ENCODE peak calls at places on chromosomes 6 and 20, in eight cellular contexts. B is fibroblast of lung, Q is endothelial cell, J is AG09309, V is nephron progenitor cell, A is neural crest cell, I is A549, P is HL-60. N is an unnamed sample.

GRCh38 chr20:62977613-62978558 is 25.4 kb downstream of the SLC17A9 start:
- DNase-seq in B (no peak), Q (no peak), J (no peak), V (no peak), A (no peak), I (peak), P (no peak), N (no peak)

GRCh38 chr6:145886228-145886956 is 71.8 kb upstream of the FBXO30 start:
- DNase-seq in B (peak), Q (no peak), J (no peak), V (no peak), A (no peak), I (no peak), P (no peak), N (no peak)

GRCh38 chr6:159894991-159895390 is 4.2 kb downstream of the MAS1 start:
- DNase-seq in B (no peak), Q (no peak), J (no peak), V (no peak), A (no peak), I (no peak), P (no peak), N (no peak)

GRCh38 chr6:139239137-139239536 is 52.7 kb downstream of the TXLNB start:
- DNase-seq in B (no peak), Q (no peak), J (no peak), V (no peak), A (no peak), I (no peak), P (no peak), N (no peak)

GRCh38 chr20:49278817-49279676 is 1.2 kb upstream of the ZNFX1 start:
- DNase-seq in B (no peak), Q (peak), J (no peak), V (peak), A (no peak), I (peak), P (peak), N (no peak)

GRCh38 chr20:46562373-46563169 is 12.1 kb upstream of the OCSTAMP start:
- DNase-seq in B (peak), Q (peak), J (peak), V (peak), A (peak), I (peak), P (peak), N (no peak)

GRCh38 chr6:7243188-7243942 is 69.6 kb downstream of the SSR1 start:
- DNase-seq in B (peak), Q (peak), J (no peak), V (peak), A (peak), I (peak), P (peak), N (no peak)

GRCh38 chr6:53048431-53049195 is 16.6 kb upstream of the FBXO9 start:
- DNase-seq in B (peak), Q (no peak), J (peak), V (no peak), A (no peak), I (no peak), P (no peak), N (no peak)

GRCh38 chr6:11718461-11718860 is 60.1 kb downstream of the ADTRP start:
- DNase-seq in B (peak), Q (no peak), J (peak), V (no peak), A (no peak), I (no peak), P (no peak), N (no peak)

GRCh38 chr6:107144014-107144413 is 28.7 kb upstream of the BEND3 start:
- DNase-seq in B (peak), Q (no peak), J (no peak), V (no peak), A (no peak), I (no peak), P (no peak), N (no peak)

GRCh38 chr6:168247456-168248147 is 72.0 kb downstream of the DACT2 start:
- DNase-seq in B (no peak), Q (no peak), J (no peak), V (no peak), A (no peak), I (peak), P (no peak), N (no peak)

GRCh38 chr6:154197176-154197850 is 158.3 kb downstream of the OPRM1 start:
- DNase-seq in B (peak), Q (no peak), J (peak), V (no peak), A (no peak), I (no peak), P (no peak), N (no peak)

GRCh38 chr20:24060851-24061590 is 72.4 kb upstream of the GGTLC1 start:
- DNase-seq in B (no peak), Q (no peak), J (no peak), V (no peak), A (no peak), I (no peak), P (no peak), N (no peak)

GRCh38 chr20:13202553-13202952 is 18.5 kb upstream of the ISM1 start:
- DNase-seq in B (no peak), Q (no peak), J (no peak), V (no peak), A (no peak), I (no peak), P (peak), N (no peak)

GRCh38 chr6:39330476-39330875 is 8.0 kb upstream of the KCNK16 start:
- DNase-seq in B (no peak), Q (no peak), J (no peak), V (no peak), A (no peak), I (no peak), P (peak), N (no peak)

GRCh38 chr20:61986762-61987321 is 78.8 kb downstream of the TAF4 start:
- DNase-seq in B (no peak), Q (no peak), J (no peak), V (no peak), A (no peak), I (no peak), P (no peak), N (peak)

GRCh38 chr6:9927271-9927670 is 487.6 kb downstream of the TFAP2A start:
- DNase-seq in B (no peak), Q (no peak), J (no peak), V (no peak), A (no peak), I (no peak), P (no peak), N (no peak)

GRCh38 chr20:51388756-51389542 is 153.6 kb downstream of the NFATC2 start:
- DNase-seq in B (no peak), Q (no peak), J (no peak), V (no peak), A (no peak), I (no peak), P (no peak), N (no peak)

GRCh38 chr6:40000964-40001515 is 66.8 kb upstream of the MOCS1 start:
- DNase-seq in B (no peak), Q (no peak), J (no peak), V (no peak), A (no peak), I (no peak), P (no peak), N (no peak)

GRCh38 chr20:9059931-9060330 is 9.0 kb upstream of the PLCB4 start:
- DNase-seq in B (peak), Q (no peak), J (no peak), V (no peak), A (no peak), I (peak), P (no peak), N (no peak)

GRCh38 chr6:133741375-133741861 is 147.5 kb upstream of the TCF21 start:
- DNase-seq in B (peak), Q (no peak), J (no peak), V (peak), A (no peak), I (peak), P (no peak), N (no peak)

GRCh38 chr6:80280258-80281010 is 174.0 kb downstream of the BCKDHB start:
- DNase-seq in B (peak), Q (no peak), J (no peak), V (no peak), A (no peak), I (no peak), P (no peak), N (no peak)

GRCh38 chr20:4780245-4780644 is 58.5 kb downstream of the PRND start:
- DNase-seq in B (no peak), Q (no peak), J (no peak), V (no peak), A (no peak), I (peak), P (no peak), N (no peak)
- TF ChIP-seq CTCF in B (peak), Q (no peak), J (no peak), V (no peak), A (no peak), I (no peak), P (no peak), N (peak)

GRCh38 chr6:127301199-127301700 is 34.6 kb downstream of the RNF146 start:
- DNase-seq in B (peak), Q (no peak), J (no peak), V (no peak), A (no peak), I (no peak), P (no peak), N (no peak)

GRCh38 chr6:127305741-127306140 is 37.7 kb downstream of the ECHDC1 start:
- DNase-seq in B (no peak), Q (no peak), J (no peak), V (no peak), A (no peak), I (no peak), P (no peak), N (no peak)

GRCh38 chr6:127303917-127304316 is 37.3 kb downstream of the RNF146 start:
- DNase-seq in B (no peak), Q (no peak), J (no peak), V (no peak), A (no peak), I (no peak), P (no peak), N (no peak)

GRCh38 chr6:127300411-127300810 is 33.7 kb downstream of the RNF146 start:
- DNase-seq in B (peak), Q (no peak), J (peak), V (no peak), A (no peak), I (peak), P (no peak), N (no peak)

GRCh38 chr6:127302728-127303675 is 36.3 kb downstream of the RNF146 start:
- DNase-seq in B (peak), Q (peak), J (no peak), V (no peak), A (no peak), I (peak), P (peak), N (no peak)
- TF ChIP-seq CTCF in B (peak), Q (peak), J (peak), V (peak), A (peak), I (peak), P (peak), N (peak)

DNA sequence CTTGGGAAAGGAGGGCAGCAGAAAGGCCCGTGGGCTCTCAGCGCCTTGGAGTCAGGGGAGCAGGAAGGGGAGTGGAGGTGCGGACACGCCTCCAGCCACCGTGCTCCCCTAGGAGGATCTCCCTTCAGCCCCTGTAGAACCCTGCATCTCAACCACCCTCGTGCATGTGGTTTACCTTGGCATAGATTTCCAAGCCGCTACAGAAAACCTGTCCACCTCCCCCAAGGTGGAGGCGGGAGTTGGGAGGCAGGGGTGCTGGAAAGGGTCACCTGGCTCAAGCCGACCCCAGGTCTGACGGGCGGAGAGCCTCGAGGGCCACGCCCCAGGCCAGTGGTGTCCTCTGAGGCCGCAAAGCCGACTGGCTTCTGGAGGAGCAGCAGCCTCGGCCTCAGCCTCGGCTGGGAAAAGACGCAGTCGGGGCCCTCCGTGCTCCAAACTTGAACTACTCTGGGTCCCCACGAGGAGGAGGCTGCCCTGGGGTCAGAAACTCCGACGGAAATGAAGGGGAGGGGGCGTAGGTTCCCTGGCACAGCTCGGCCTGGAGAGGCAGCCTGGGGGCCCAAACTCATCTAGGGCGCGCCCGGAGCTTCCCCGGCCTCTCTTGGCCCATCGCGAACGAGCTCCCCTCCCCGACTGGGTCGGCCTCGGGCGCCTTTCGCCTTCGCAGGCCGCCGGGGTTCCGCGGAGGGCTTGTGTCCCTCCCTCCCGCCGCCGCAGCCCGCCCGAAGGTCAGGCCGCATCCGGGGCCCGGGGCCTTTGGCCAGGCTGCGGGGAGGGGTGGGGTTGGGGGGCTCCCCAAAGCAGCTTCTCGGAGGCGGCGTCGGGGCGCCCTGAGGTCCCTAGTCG is 6.3 kb upstream of the FOXF2 start:
- DNase-seq in B (no peak), Q (peak), J (no peak), V (peak), A (no peak), I (no peak), P (no peak), N (no peak)
- TF ChIP-seq CTCF in B (no peak), Q (no peak), J (no peak), V (no peak), A (no peak), I (no peak), P (no peak), N (no peak)

GRCh38 chr20:1964659-1965405 is 29.0 kb downstream of the PDYN start:
- DNase-seq in B (no peak), Q (peak), J (no peak), V (peak), A (no peak), I (no peak), P (no peak), N (no peak)
- TF ChIP-seq CTCF in B (peak), Q (no peak), J (peak), V (no peak), A (no peak), I (no peak), P (no peak), N (no peak)

DNA sequence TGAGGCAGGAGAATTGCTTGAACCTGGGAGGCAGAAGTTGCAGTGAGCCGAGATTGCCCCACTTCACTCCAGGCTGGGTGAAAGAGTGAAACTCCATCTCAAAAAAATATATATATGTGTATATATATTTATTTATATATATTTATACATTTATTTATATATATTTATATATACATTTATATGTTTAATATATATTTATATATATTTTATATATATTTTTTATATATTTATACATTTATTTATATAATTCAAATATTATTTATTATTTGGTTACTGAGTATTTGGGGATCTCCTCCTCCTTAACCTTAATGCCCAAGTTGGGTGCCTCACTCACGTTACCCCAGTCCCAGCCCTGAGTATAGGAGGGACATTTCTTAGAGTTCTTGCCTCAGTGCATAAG is 2.7 kb downstream of the FAM50B start:
- DNase-seq in B (no peak), Q (no peak), J (no peak), V (no peak), A (no peak), I (no peak), P (no peak), N (no peak)
- TF ChIP-seq CTCF in B (no peak), Q (no peak), J (no peak), V (no peak), A (no peak), I (no peak), P (no peak), N (no peak)

DNA sequence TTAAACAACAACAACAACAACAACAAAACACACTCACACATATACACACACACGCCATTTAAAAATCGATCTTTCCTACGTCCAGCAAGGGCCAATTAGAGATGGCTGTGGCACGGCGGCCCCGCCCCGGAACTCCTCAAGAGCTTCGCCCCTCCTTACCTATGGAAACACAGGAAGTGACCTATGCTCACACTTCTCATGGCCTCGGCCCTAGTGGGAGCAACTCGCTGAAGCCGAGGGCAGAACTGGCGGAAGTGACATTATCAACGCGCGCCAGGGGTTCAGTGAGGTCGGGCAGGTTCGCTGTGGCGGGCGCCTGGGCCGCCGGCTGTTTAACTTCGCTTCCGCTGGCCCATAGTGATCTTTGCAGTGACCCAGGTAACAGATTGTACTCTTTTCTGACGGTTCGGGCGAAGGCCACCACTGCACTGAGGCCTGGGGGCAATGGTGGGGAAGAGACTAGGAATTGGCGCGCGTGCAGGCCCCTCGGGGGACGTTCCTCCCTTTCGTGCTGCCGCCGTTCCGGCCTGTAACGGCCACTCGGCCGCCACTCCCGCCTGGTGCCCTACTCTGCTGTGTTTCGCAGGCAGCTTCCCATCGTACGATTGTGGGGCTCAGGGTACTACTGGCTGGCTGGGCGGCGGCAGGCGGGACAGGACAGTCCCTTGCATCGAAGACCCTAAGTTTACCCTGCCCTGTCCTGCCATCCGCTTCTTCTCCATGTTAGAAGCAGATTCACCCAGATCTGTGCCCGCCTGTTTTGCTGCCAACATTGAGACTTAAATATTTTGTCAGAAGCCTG is at the start of gene TBP:
- DNase-seq in B (peak), Q (peak), J (peak), V (peak), A (peak), I (peak), P (peak), N (peak)
- TF ChIP-seq CTCF in B (no peak), Q (peak), J (no peak), V (no peak), A (no peak), I (no peak), P (no peak), N (no peak)

DNA sequence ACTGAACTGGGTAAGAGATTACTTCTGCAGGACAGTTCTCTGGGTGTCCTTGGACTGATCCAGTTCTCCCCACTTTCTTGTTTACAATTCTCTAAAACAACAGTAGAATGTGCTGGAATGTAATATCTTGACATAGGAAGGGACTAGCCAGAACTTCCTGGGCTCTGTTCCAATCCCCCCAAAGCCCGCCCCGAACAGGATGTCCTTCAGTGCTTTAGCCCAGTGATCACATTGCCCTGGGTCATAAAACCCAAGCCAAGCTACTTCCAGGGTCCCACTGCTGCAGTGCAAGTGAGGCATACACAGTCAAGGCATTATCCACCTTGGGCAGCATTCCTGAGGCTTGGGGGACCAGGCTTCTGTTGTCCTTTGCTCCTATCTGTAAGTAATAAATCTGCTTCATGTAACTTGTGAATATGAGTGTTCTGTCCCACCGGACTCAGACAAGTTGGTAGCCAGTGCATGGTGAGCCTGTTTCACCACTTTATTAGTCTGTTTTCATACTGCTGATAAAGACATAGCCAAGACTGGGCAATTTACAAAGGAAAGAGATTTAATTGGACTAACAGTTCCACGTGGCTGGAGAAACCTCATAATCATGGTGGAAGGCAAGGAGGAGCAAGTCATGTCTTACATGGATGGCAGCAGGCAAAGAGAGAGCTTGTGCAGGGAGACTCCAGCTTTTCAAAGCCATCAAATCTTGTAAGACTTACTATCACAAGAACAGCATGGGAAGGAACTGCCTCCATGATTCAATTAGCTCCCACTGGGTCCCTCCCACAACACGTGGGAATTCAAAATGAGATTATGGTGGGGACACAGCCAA is 23.5 kb downstream of the FITM2 start:
- DNase-seq in B (no peak), Q (no peak), J (no peak), V (no peak), A (no peak), I (no peak), P (no peak), N (no peak)
- TF ChIP-seq CTCF in B (no peak), Q (no peak), J (no peak), V (no peak), A (no peak), I (no peak), P (no peak), N (no peak)

N was measured in chondrocyte.